ENCODE peak calls at places on chromosome 1, in seven cellular contexts. F, R, S, L, V, X and A are unnamed samples.

GRCh38 chr1:227915564-227916553 is 31.9 kb downstream of the WNT9A start:
- DNase-seq in S (no peak), R (no peak), V (peak; percentile 52), X (no peak), F (no peak), L (no peak), A (no peak)

GRCh38 chr1:212958175-212958574 is 7.8 kb downstream of the VASH2 start:
- DNase-seq in S (no peak), R (no peak), X (no peak), V (no peak), L (no peak), F (no peak), A (peak; percentile 82)

GRCh38 chr1:82503805-82504204 is 703.1 kb downstream of the ADGRL2 start:
- DNase-seq in V (no peak), X (no peak), L (no peak), S (no peak), F (no peak), R (no peak), A (no peak)

GRCh38 chr1:99539131-99539530 is 106.8 kb upstream of the PALMD start:
- DNase-seq in X (no peak), L (no peak), F (no peak), R (no peak), S (no peak), V (no peak), A (no peak)

GRCh38 chr1:226738421-226738994 is 574 bp downstream of the ITPKB start:
- DNase-seq in V (peak; percentile 70), L (no peak), X (peak; percentile 63), S (peak; percentile 60), F (peak; percentile 64), R (peak; percentile 81), A (peak; percentile 47)

GRCh38 chr1:81670286-81670685 is 130.4 kb upstream of the ADGRL2 start:
- DNase-seq in S (peak; percentile 96), L (peak; percentile 68), F (no peak), V (no peak), R (no peak), X (no peak), A (peak; percentile 98)

GRCh38 chr1:162072770-162073169 is 3.3 kb downstream of the NOS1AP start:
- DNase-seq in F (no peak), X (no peak), L (no peak), S (no peak), R (no peak), V (no peak), A (no peak)

GRCh38 chr1:171940373-171940772 is 99.1 kb downstream of the DNM3 start:
- DNase-seq in S (no peak), F (no peak), R (no peak), X (no peak), L (no peak), V (no peak), A (peak; percentile 10)

DNA sequence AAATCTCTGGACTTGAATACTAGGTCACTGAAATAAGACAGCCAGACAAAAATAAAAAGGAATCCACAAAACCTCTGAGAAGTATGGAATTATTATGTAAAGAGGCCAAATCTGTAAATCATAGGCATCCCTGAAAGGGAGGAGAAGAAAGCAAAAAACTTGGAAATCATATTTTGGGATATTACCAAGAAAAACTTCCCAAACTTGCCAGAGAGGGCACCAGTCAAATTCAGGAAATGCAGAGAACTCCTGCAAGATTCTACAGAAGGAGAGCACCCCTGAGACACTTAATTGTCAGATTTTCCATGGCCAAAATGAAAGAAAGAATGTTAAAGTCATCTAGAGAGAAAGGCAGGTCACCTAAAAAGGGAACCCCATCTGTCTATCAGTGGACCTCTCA is 862.3 kb upstream of the PRMT6 start:
- DNase-seq in R (no peak), L (no peak), F (no peak), V (no peak), S (no peak), X (no peak), A (no peak)
- TF ChIP-seq CTCF in R (no peak), L (no peak), F (no peak), V (peak; percentile 14), S (peak; percentile 39), X (no peak), A (no peak)

DNA sequence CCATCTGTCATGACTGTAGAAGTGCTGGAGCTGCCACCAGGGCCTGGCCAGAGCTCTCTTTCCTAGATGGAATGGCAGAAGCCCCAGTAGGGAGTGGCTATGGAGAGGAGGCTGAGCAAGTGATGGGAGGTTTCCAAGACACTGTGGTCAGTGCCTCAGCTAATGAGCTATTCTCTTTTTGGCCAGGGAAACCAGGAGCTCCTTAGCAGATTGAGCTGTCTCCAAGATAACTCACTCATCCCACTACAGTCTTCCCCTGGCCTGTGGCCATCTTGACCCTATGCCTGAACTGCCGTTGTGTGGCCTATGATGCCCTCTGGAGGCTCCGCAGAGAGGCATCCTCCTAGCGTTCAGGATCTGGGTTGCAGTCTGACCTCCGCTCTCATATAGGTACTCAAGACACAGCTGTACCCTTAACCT is 60.5 kb downstream of the ERI3 start:
- DNase-seq in F (no peak), V (peak; percentile 66), L (peak; percentile 64), X (no peak), R (no peak), S (no peak), A (peak; percentile 23)
- TF ChIP-seq CTCF in F (no peak), V (peak; percentile 63), L (no peak), X (no peak), R (peak; percentile 20), S (peak; percentile 41), A (peak; percentile 44)

DNA sequence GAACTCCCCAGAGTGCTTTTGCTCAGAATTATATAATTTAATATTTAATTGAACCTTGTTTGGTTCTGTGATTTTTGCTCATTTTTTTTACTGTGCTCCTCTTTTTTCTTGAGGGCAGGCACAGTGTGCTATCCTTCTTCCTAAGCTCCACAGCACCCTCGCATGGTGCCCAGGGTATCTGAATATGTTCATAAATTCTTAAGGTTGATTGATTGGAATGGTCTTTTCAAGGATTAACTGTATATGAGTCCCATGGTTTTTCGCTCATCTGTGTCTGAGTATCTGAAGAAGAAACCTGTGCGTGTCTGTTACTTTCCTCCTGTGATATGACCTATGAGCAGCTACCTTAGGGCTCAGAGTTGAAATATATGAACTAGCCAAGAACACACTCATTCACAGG is 393.7 kb downstream of the HLX start:
- DNase-seq in S (peak; percentile 68), V (no peak), F (no peak), R (no peak), X (no peak), L (no peak), A (no peak)
- TF ChIP-seq CTCF in S (peak; percentile 81), V (no peak), F (no peak), R (no peak), X (no peak), L (no peak), A (no peak)

GRCh38 chr1:220217383-220217988 is 54.8 kb downstream of the RAB3GAP2 start:
- DNase-seq in S (peak; percentile 68), F (no peak), L (no peak), V (peak; percentile 16), R (no peak), X (peak; percentile 14), A (peak; percentile 34)
- TF ChIP-seq CTCF in S (peak; percentile 94), F (peak; percentile 49), L (no peak), V (peak; percentile 57), R (peak; percentile 38), X (peak; percentile 63), A (peak; percentile 58)

GRCh38 chr1:54158071-54158470 is 5.3 kb upstream of the CDCP2 start:
- DNase-seq in V (no peak), X (no peak), S (peak; percentile 82), L (no peak), F (no peak), R (peak; percentile 15), A (no peak)
- TF ChIP-seq CTCF in V (no peak), X (no peak), S (no peak), L (no peak), F (no peak), R (no peak), A (no peak)